ENCODE peak calls at places on chromosomes 2 and 18, in nine cellular contexts. C, D, M, V, U, R, B, X and T are unnamed samples.

GRCh38 chr2:66498597-66498910 is 63.6 kb downstream of the MEIS1 start:
- DNase-seq in C (no peak), D (no peak), M (no peak), V (peak), U (no peak), R (no peak), B (no peak), X (no peak), T (no peak)

GRCh38 chr18:79875531-79875919 is 75.9 kb downstream of the SLC66A2 start:
- DNase-seq in C (no peak), D (no peak), M (no peak), V (peak), U (no peak), R (no peak), B (no peak), X (no peak), T (no peak)

GRCh38 chr18:4283746-4284291 is 171.3 kb downstream of the DLGAP1 start:
- DNase-seq in C (no peak), D (no peak), M (no peak), V (no peak), U (no peak), R (no peak), B (no peak), X (no peak), T (no peak)

GRCh38 chr18:61954347-61954746 is 61.5 kb upstream of the RNF152 start:
- DNase-seq in C (no peak), D (no peak), M (no peak), V (no peak), U (no peak), R (no peak), B (no peak), X (no peak), T (no peak)

GRCh38 chr2:225354281-225354774 is 45.2 kb upstream of the NYAP2 start:
- DNase-seq in C (no peak), D (no peak), M (peak), V (no peak), U (no peak), R (no peak), B (peak), X (no peak), T (no peak)

GRCh38 chr2:221779614-221780067 is 207.5 kb upstream of the EPHA4 start:
- DNase-seq in C (no peak), D (no peak), M (peak), V (no peak), U (no peak), R (no peak), B (peak), X (no peak), T (peak)

GRCh38 chr2:241514986-241515737 is 6.8 kb upstream of the STK25 start:
- DNase-seq in C (no peak), D (no peak), M (no peak), V (no peak), U (no peak), R (no peak), B (no peak), X (no peak), T (no peak)

GRCh38 chr2:146820672-146821071 is 1024.2 kb upstream of the ACVR2A start:
- DNase-seq in C (no peak), D (no peak), M (peak), V (no peak), U (no peak), R (no peak), B (peak), X (no peak), T (peak)

GRCh38 chr2:199223791-199224190 is 233.9 kb downstream of the SATB2 start:
- DNase-seq in C (no peak), D (no peak), M (peak), V (no peak), U (no peak), R (no peak), B (peak), X (no peak), T (peak)

GRCh38 chr18:77132369-77133050 is at the start of gene MBP:
- DNase-seq in C (no peak), D (peak), M (no peak), V (peak), U (peak), R (peak), B (no peak), X (peak), T (peak)

GRCh38 chr18:25291150-25291549 is 60.8 kb downstream of the ZNF521 start:
- DNase-seq in C (no peak), D (no peak), M (no peak), V (no peak), U (no peak), R (no peak), B (no peak), X (no peak), T (no peak)

GRCh38 chr2:207290833-207291232 is 125.1 kb upstream of the KLF7 start:
- DNase-seq in C (no peak), D (no peak), M (no peak), V (no peak), U (no peak), R (no peak), B (no peak), X (no peak), T (no peak)

GRCh38 chr2:134199123-134199522 is 54.7 kb upstream of the MGAT5 start:
- DNase-seq in C (no peak), D (no peak), M (no peak), V (no peak), U (no peak), R (no peak), B (no peak), X (no peak), T (no peak)

GRCh38 chr2:64400733-64401500 is 53.0 kb upstream of the LGALSL start:
- DNase-seq in C (no peak), D (no peak), M (no peak), V (no peak), U (no peak), R (no peak), B (no peak), X (no peak), T (peak)

GRCh38 chr2:160096414-160096813 is 34.0 kb upstream of the PLA2R1 start:
- DNase-seq in C (no peak), D (no peak), M (no peak), V (no peak), U (no peak), R (no peak), B (no peak), X (no peak), T (peak)

GRCh38 chr2:65031341-65032015 is 24.7 kb upstream of the CEP68 start:
- DNase-seq in C (no peak), D (peak), M (no peak), V (no peak), U (peak), R (no peak), B (no peak), X (peak), T (no peak)

GRCh38 chr18:32735781-32736180 is 37.0 kb downstream of the KLHL14 start:
- DNase-seq in C (no peak), D (peak), M (peak), V (no peak), U (no peak), R (no peak), B (peak), X (no peak), T (peak)

GRCh38 chr2:219084791-219085190 is 24.1 kb upstream of the IHH start:
- DNase-seq in C (no peak), D (no peak), M (no peak), V (no peak), U (no peak), R (no peak), B (no peak), X (no peak), T (no peak)

GRCh38 chr2:73079636-73080035 is 8.1 kb upstream of the SFXN5 start:
- DNase-seq in C (no peak), D (no peak), M (no peak), V (no peak), U (no peak), R (no peak), B (no peak), X (no peak), T (no peak)